ENCODE peak calls at places on chromosomes 13 and 19, in nine cellular contexts. U, R, X, H, Y, S, F, J and Q are unnamed samples.

GRCh38 chr13:94209110-94209509 is 270.4 kb downstream of the DCT start:
- DNase-seq in H (no peak), F (no peak), X (no peak), J (no peak), U (no peak), S (no peak), Y (no peak), R (no peak), Q (no peak)

GRCh38 chr13:28680541-28680940 is 21.6 kb downstream of the POMP start:
- DNase-seq in J (no peak), U (no peak), H (no peak), F (no peak), S (no peak), X (no peak), Y (no peak), R (no peak), Q (no peak)

GRCh38 chr19:14354445-14354844 is 26.8 kb upstream of the ADGRE5 start:
- DNase-seq in U (no peak), F (no peak), H (no peak), R (no peak), J (no peak), Y (no peak), X (no peak), S (peak; percentile 56), Q (no peak)

GRCh38 chr13:94800423-94800822 is 88.1 kb upstream of the SOX21 start:
- DNase-seq in X (no peak), S (no peak), U (no peak), H (no peak), F (no peak), Y (no peak), J (no peak), R (no peak), Q (no peak)

GRCh38 chr13:106033634-106034033 is 501.8 kb downstream of the EFNB2 start:
- DNase-seq in R (no peak), S (no peak), U (no peak), Y (no peak), X (no peak), H (no peak), F (no peak), J (no peak), Q (no peak)

GRCh38 chr13:91162180-91162579 is 185.3 kb upstream of the MIR17HG start:
- DNase-seq in Y (no peak), S (no peak), U (no peak), F (no peak), H (no peak), R (no peak), J (peak; percentile 67), X (no peak), Q (no peak)

GRCh38 chr19:41795031-41795461 is 1.3 kb upstream of the CEACAM3 start:
- DNase-seq in R (no peak), U (peak; percentile 77), F (peak; percentile 51), H (no peak), Y (peak; percentile 54), J (peak; percentile 86), X (peak; percentile 18), S (peak; percentile 80), Q (peak; percentile 59)

GRCh38 chr13:48333976-48334375 is 30.4 kb downstream of the RB1 start:
- DNase-seq in J (no peak), H (no peak), R (no peak), Y (no peak), U (no peak), F (no peak), S (no peak), X (no peak), Q (no peak)

GRCh38 chr13:110371550-110372465 is 64.7 kb downstream of the COL4A2 start:
- DNase-seq in U (no peak), J (no peak), X (no peak), Y (no peak), F (no peak), S (no peak), R (no peak), H (no peak), Q (peak; percentile 77)

GRCh38 chr13:87498681-87499080 is 172.5 kb upstream of the SLITRK5 start:
- DNase-seq in F (no peak), X (no peak), S (peak; percentile 63), J (no peak), R (no peak), U (no peak), H (no peak), Y (no peak), Q (no peak)

GRCh38 chr19:53991224-53992113 is at the start of gene CACNG6:
- DNase-seq in H (no peak), R (no peak), J (peak; percentile 86), F (no peak), X (no peak), S (peak; percentile 94), U (no peak), Y (no peak), Q (no peak)

GRCh38 chr13:66689628-66690027 is 540.5 kb downstream of the PCDH9 start:
- DNase-seq in U (no peak), S (peak; percentile 46), X (no peak), F (no peak), J (no peak), Y (no peak), H (no peak), R (peak; percentile 4), Q (no peak)

GRCh38 chr19:8352134-8352827 is 9.2 kb upstream of the KANK3 start:
- DNase-seq in H (no peak), R (no peak), Y (no peak), J (no peak), S (no peak), X (no peak), U (no peak), F (no peak), Q (no peak)

GRCh38 chr13:21434588-21434987 is 24.5 kb downstream of the ZDHHC20 start:
- DNase-seq in U (no peak), F (no peak), R (no peak), X (no peak), H (no peak), S (no peak), J (no peak), Y (no peak), Q (no peak)

GRCh38 chr13:40619479-40619814 is 47.0 kb downstream of the FOXO1 start:
- DNase-seq in X (no peak), U (no peak), F (no peak), Y (no peak), J (no peak), H (no peak), S (peak; percentile 11), R (no peak), Q (no peak)
- H3K27ac ChIP-seq in X (no peak overlapping the region), U (no peak overlapping the region), F (no peak overlapping the region), Y (no peak overlapping the region), J (no peak overlapping the region), H (no peak overlapping the region), S (no peak overlapping the region), R (no peak overlapping the region), Q (no peak overlapping the region)

GRCh38 chr13:35714096-35714495 is 237.6 kb upstream of the MAB21L1 start:
- DNase-seq in J (no peak), Y (no peak), S (peak; percentile 70), H (no peak), U (no peak), X (no peak), F (no peak), R (no peak), Q (no peak)
- H3K27ac ChIP-seq in J (peak overlapping the region; percentile 74), Y (no peak overlapping the region), S (peak overlapping the region; percentile 21), H (no peak overlapping the region), U (no peak overlapping the region), X (no peak overlapping the region), F (no peak overlapping the region), R (no peak overlapping the region), Q (no peak overlapping the region)

GRCh38 chr19:49931293-49932040 is 2.2 kb upstream of the NUP62 start:
- DNase-seq in X (no peak), Y (no peak), R (no peak), S (no peak), J (no peak), U (no peak), F (no peak), H (no peak), Q (peak; percentile 9)

GRCh38 chr19:49929121-49929610 is at the start of the genes ATF5 and NUP62:
- DNase-seq in F (peak; percentile 85), U (peak; percentile 91), R (peak; percentile 77), X (peak; percentile 93), J (peak; percentile 92), Y (peak; percentile 90), H (peak; percentile 89), S (peak; percentile 96), Q (peak; percentile 94)

GRCh38 chr19:49929611-49930482 is 543 bp upstream of the NUP62 start:
- DNase-seq in F (peak; percentile 87), X (peak; percentile 96), H (peak; percentile 92), J (peak; percentile 99), S (peak; percentile 98), R (peak; percentile 98), U (peak; percentile 95), Y (peak; percentile 84), Q (peak; percentile 96)

GRCh38 chr19:49932041-49932451 is 2.7 kb upstream of the NUP62 start:
- DNase-seq in U (no peak), Y (no peak), F (no peak), H (no peak), R (no peak), X (no peak), S (no peak), J (no peak), Q (no peak)

GRCh38 chr19:49930483-49931011 is 1.2 kb upstream of the NUP62 start:
- DNase-seq in Y (no peak), J (peak; percentile 76), H (peak; percentile 81), U (peak; percentile 36), X (peak; percentile 59), R (no peak), F (no peak), S (no peak), Q (peak; percentile 57)
- H3K27ac ChIP-seq in Y (peak overlapping the region; percentile 93), J (no peak overlapping the region), H (peak overlapping the region; percentile 95), U (no peak overlapping the region), X (peak overlapping the region; percentile 95), R (no peak overlapping the region), F (peak overlapping the region; percentile 79), S (no peak overlapping the region), Q (no peak overlapping the region)

GRCh38 chr19:24053601-24054000 is 33.4 kb upstream of the ZNF254 start:
- DNase-seq in Y (no peak), R (no peak), J (no peak), X (no peak), H (no peak), F (no peak), S (no peak), U (no peak), Q (no peak)

GRCh38 chr19:24051516-24051915 is 35.5 kb upstream of the ZNF254 start:
- DNase-seq in R (no peak), F (no peak), U (no peak), S (no peak), H (no peak), Y (no peak), J (no peak), X (no peak), Q (no peak)

GRCh38 chr19:24055548-24055947 is 31.4 kb upstream of the ZNF254 start:
- DNase-seq in F (no peak), X (no peak), R (no peak), H (no peak), U (no peak), Y (no peak), S (no peak), J (no peak), Q (no peak)

GRCh38 chr19:24054044-24054935 is 32.7 kb upstream of the ZNF254 start:
- DNase-seq in H (no peak), R (no peak), F (no peak), X (no peak), J (no peak), S (no peak), U (no peak), Y (no peak), Q (no peak)

DNA sequence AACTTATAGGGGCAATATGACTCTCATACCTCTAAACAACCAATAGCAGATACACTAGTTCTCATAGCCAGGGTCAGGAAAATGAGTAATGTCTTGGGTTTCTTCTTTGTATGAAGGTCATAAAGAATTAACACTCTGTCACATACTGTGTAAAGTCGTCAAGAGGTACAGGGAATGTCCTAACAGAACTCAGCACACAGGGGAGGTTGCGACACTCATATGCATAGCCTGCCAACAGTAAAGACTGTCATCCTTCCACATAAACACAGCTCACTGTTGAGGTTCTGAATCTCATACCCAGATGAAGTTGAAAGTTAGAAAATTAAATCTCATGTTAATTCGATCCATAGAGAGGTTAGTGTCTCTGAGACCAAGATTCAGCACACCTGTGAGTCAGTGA is 34.2 kb upstream of the ZNF254 start:
- DNase-seq in X (no peak), S (no peak), Y (no peak), J (no peak), F (no peak), H (no peak), U (no peak), R (no peak), Q (no peak)
- H3K27ac ChIP-seq in X (no peak overlapping the region), S (no peak overlapping the region), Y (no peak overlapping the region), J (no peak overlapping the region), F (no peak overlapping the region), H (no peak overlapping the region), U (no peak overlapping the region), R (no peak overlapping the region), Q (no peak overlapping the region)